ENCODE peak calls at places on chromosomes 3 and 15, in six cellular contexts. C is stimulated activated CD8-positive, alpha-beta memory T cell treated with anti-CD3 and anti-CD28 coated beads, Interleukin-7, amount 100 ng/mL, for 4 hours; P is stimulated activated CD4-positive, alpha-beta T cell treated with anti-CD3 and anti-CD28 coated beads, Interleukin-2, amount 100 ng/mL, for 24 hours; Y is activated gamma-delta T cell treated with Interleukin-2 at 50 U/mL for 16 hours; V is GM19239; Q is AG08396. K is an unnamed sample.

GRCh38 chr3:127894461-127894860 is 20.6 kb upstream of the KBTBD12 start:
- DNase-seq in Q (no peak), P (no peak), V (no peak), C (no peak), Y (no peak), K (no peak)

GRCh38 chr3:197297020-197297419 is 1.4 kb downstream of the DLG1 start:
- DNase-seq in P (no peak), V (no peak), Y (no peak), C (no peak), Q (no peak), K (no peak)

GRCh38 chr3:139578783-139579182 is 39.2 kb upstream of the RBP1 start:
- DNase-seq in C (no peak), Q (no peak), V (no peak), P (no peak), Y (no peak), K (no peak)

GRCh38 chr15:85337398-85338074 is 42.9 kb upstream of the AKAP13 start:
- DNase-seq in C (no peak), P (no peak), V (no peak), Y (no peak), Q (no peak), K (no peak)

GRCh38 chr3:178384302-178384939 is 151.8 kb upstream of the KCNMB2 start:
- DNase-seq in Y (no peak), C (no peak), P (no peak), V (no peak), Q (no peak), K (no peak)

GRCh38 chr3:196555295-196555694 is 13.1 kb downstream of the WDR53 start:
- DNase-seq in V (no peak), Q (no peak), P (no peak), C (no peak), Y (no peak), K (no peak)

GRCh38 chr15:79505956-79506355 is 73.8 kb downstream of the MINAR1 start:
- DNase-seq in V (no peak), C (no peak), Q (no peak), Y (no peak), P (no peak), K (no peak)

GRCh38 chr3:142947799-142948575 is 15.5 kb downstream of the PAQR9 start:
- DNase-seq in V (no peak), P (peak; percentile 17), C (no peak), Y (no peak), Q (peak; percentile 41), K (no peak)

GRCh38 chr3:184338538-184338945 is 1.1 kb downstream of the FAM131A start:
- DNase-seq in Q (peak; percentile 90), C (no peak), V (no peak), P (peak; percentile 19), Y (no peak), K (no peak)

GRCh38 chr3:107684431-107684925 is 161.7 kb downstream of the BBX start:
- DNase-seq in Q (no peak), V (no peak), C (no peak), Y (no peak), P (no peak), K (peak; percentile 43)

GRCh38 chr3:195774917-195775316 is 36.8 kb downstream of the MUC4 start:
- DNase-seq in P (peak; percentile 38), C (no peak), Q (peak; percentile 52), Y (no peak), V (no peak), K (no peak)

GRCh38 chr3:41912280-41912679 is 49.6 kb downstream of the ULK4 start:
- DNase-seq in Y (no peak), Q (no peak), C (no peak), P (no peak), V (no peak), K (no peak)

GRCh38 chr3:152197451-152197850 is 71.3 kb upstream of the MBNL1 start:
- DNase-seq in Q (peak; percentile 12), V (no peak), C (no peak), Y (no peak), P (no peak), K (no peak)

GRCh38 chr3:38567498-38567897 is 71.4 kb downstream of the EXOG start:
- DNase-seq in Y (no peak), P (no peak), Q (no peak), C (no peak), V (no peak), K (no peak)

GRCh38 chr3:193771736-193772135 is 178.7 kb downstream of the OPA1 start:
- DNase-seq in Y (no peak), V (no peak), Q (no peak), C (no peak), P (no peak), K (no peak)

GRCh38 chr3:22887664-22888291 is 315.3 kb upstream of the UBE2E2 start:
- DNase-seq in V (no peak), Q (no peak), P (no peak), C (no peak), Y (no peak), K (peak; percentile 2)

GRCh38 chr3:169264711-169265110 is 398.8 kb downstream of the MECOM start:
- DNase-seq in Y (no peak), Q (peak; percentile 34), P (no peak), C (no peak), V (no peak), K (no peak)

GRCh38 chr3:127525373-127525772 is 65.2 kb downstream of the TPRA1 start:
- DNase-seq in C (no peak), P (no peak), V (no peak), Q (no peak), Y (no peak), K (no peak)

GRCh38 chr3:129829640-129830039 is 63.9 kb downstream of the TMCC1 start:
- DNase-seq in V (no peak), P (peak; percentile 4), Q (peak; percentile 63), Y (peak; percentile 13), C (no peak), K (peak; percentile 32)

GRCh38 chr3:172140499-172141391 is 101.4 kb downstream of the FNDC3B start:
- DNase-seq in V (no peak), P (no peak), C (no peak), Q (peak; percentile 51), Y (no peak), K (no peak)

GRCh38 chr3:139537795-139538538 is 1.6 kb downstream of the RBP1 start:
- DNase-seq in P (no peak), Y (no peak), V (no peak), C (no peak), Q (no peak), K (no peak)

GRCh38 chr3:34056181-34056910 is 257.9 kb downstream of the PDCD6IP start:
- DNase-seq in Y (no peak), C (no peak), P (no peak), Q (no peak), V (no peak), K (no peak)

GRCh38 chr15:84961114-84961452 is 20.6 kb upstream of the PDE8A start:
- DNase-seq in Q (no peak), P (no peak), V (no peak), C (no peak), Y (no peak), K (no peak)

GRCh38 chr3:52088445-52089367 is 32.3 kb upstream of the DUSP7 start:
- DNase-seq in P (no peak), Y (no peak), V (no peak), C (no peak), Q (peak; percentile 53), K (no peak)

GRCh38 chr3:60431599-60431958 is 819.7 kb downstream of the FHIT start:
- DNase-seq in C (no peak), Q (no peak), P (no peak), Y (no peak), V (no peak), K (peak; percentile 27)

GRCh38 chr15:77187751-77188464 is 117.0 kb upstream of the TSPAN3 start:
- DNase-seq in C (no peak), Q (peak; percentile 34), P (peak; percentile 13), Y (no peak), V (peak; percentile 15), K (no peak)

GRCh38 chr3:117793684-117794304 is 1084.2 kb downstream of the TUSC7 start:
- DNase-seq in Y (no peak), P (no peak), Q (no peak), C (no peak), V (no peak), K (no peak)

GRCh38 chr3:47434849-47435248 is 40.9 kb downstream of the SCAP start:
- DNase-seq in P (no peak), C (no peak), Q (no peak), V (no peak), Y (no peak), K (no peak)

GRCh38 chr3:124793054-124793740 is 62.9 kb downstream of the UMPS start:
- DNase-seq in Y (no peak), P (no peak), V (no peak), C (no peak), Q (no peak), K (no peak)

GRCh38 chr3:195715583-195716266 is 5.1 kb upstream of the MUC20 start:
- DNase-seq in P (peak; percentile 43), Y (no peak), Q (no peak), V (no peak), C (no peak), K (no peak)

GRCh38 chr3:50173685-50174516 is 17.5 kb upstream of the GNAT1 start:
- DNase-seq in Q (no peak), P (no peak), Y (no peak), C (no peak), V (no peak), K (peak; percentile 17)

K was measured in CD4-positive, CD25-positive, alpha-beta regulatory T cell.